ENCODE peak calls at places on chromosome 13, in nine cellular contexts. I is central memory CD8-positive, alpha-beta T cell; G is midbrain; Q is lower leg skin; D is T-helper 2 cell; J is stimulated activated CD8-positive, alpha-beta memory T cell treated with anti-CD3 and anti-CD28 coated beads, Interleukin-2, amount 100 ng/mL, for 1 hour; A is GM23338; N is effector memory CD4-positive, alpha-beta T cell; C is tibial nerve. B is an unnamed sample.

GRCh38 chr13:109783447-109783814 is 3.0 kb downstream of the IRS2 start:
- DNase-seq in D (no peak), J (no peak), A (peak; percentile 81), I (no peak), C (no peak), N (no peak), G (no peak), Q (peak; percentile 85), B (peak; percentile 73)

GRCh38 chr13:91348906-91349435 is 1.5 kb downstream of the MIR17HG start:
- DNase-seq in A (peak; percentile 84), G (peak; percentile 92), I (peak; percentile 80), D (peak; percentile 83), C (peak; percentile 95), Q (peak; percentile 98), N (peak; percentile 74), J (peak; percentile 83), B (peak; percentile 91)

GRCh38 chr13:20171364-20171763 is 10.5 kb upstream of the GJA3 start:
- DNase-seq in I (no peak), N (no peak), Q (no peak), A (no peak), J (no peak), G (no peak), C (no peak), D (no peak), B (no peak)

GRCh38 chr13:22162889-22163288 is 492.0 kb downstream of the FGF9 start:
- DNase-seq in C (no peak), N (no peak), G (no peak), D (no peak), A (no peak), I (no peak), Q (no peak), J (no peak), B (no peak)

GRCh38 chr13:22049384-22049783 is 378.5 kb downstream of the FGF9 start:
- DNase-seq in C (no peak), G (no peak), N (no peak), J (no peak), I (no peak), A (no peak), Q (no peak), D (no peak), B (no peak)

GRCh38 chr13:112467236-112467635 is 91.1 kb downstream of the SPACA7 start:
- DNase-seq in Q (no peak), I (no peak), D (no peak), N (no peak), J (no peak), A (no peak), C (no peak), G (no peak), B (peak; percentile 54)

GRCh38 chr13:112012004-112012704 is 54.8 kb upstream of the SOX1 start:
- DNase-seq in D (no peak), A (peak; percentile 13), N (no peak), C (no peak), G (no peak), I (no peak), J (no peak), Q (no peak), B (peak; percentile 74)

GRCh38 chr13:37109080-37109678 is 3.7 kb upstream of the CSNK1A1L start:
- DNase-seq in J (no peak), D (no peak), I (no peak), G (peak; percentile 72), A (peak; percentile 58), Q (no peak), C (no peak), N (no peak), B (no peak)

GRCh38 chr13:27712421-27712820 is 79.9 kb upstream of the GSX1 start:
- DNase-seq in C (no peak), Q (no peak), N (no peak), I (no peak), D (no peak), A (no peak), J (no peak), G (no peak), B (no peak)

GRCh38 chr13:112760931-112761330 is 71.1 kb downstream of the ATP11A start:
- DNase-seq in A (no peak), C (no peak), I (no peak), N (no peak), D (no peak), J (no peak), Q (no peak), G (no peak), B (no peak)

GRCh38 chr13:44801990-44802389 is 187.3 kb downstream of the NUFIP1 start:
- DNase-seq in Q (peak; percentile 25), C (no peak), N (no peak), J (no peak), I (no peak), D (no peak), G (no peak), A (no peak), B (no peak)

GRCh38 chr13:85798999-85799646 is at the start of gene SLITRK6:
- DNase-seq in J (no peak), A (peak; percentile 75), I (no peak), G (no peak), C (no peak), D (no peak), Q (no peak), N (no peak), B (peak; percentile 3)

GRCh38 chr13:113001251-113002140 is 32.5 kb downstream of the MCF2L start:
- DNase-seq in J (no peak), N (no peak), C (no peak), I (no peak), D (no peak), Q (no peak), G (peak; percentile 65), A (peak; percentile 36), B (no peak)

GRCh38 chr13:23469901-23470525 is 36.5 kb upstream of the SACS start:
- DNase-seq in I (no peak), D (no peak), C (no peak), A (peak; percentile 58), N (no peak), G (no peak), J (no peak), Q (no peak), B (peak; percentile 35)

GRCh38 chr13:32940601-32941000 is 75.6 kb upstream of the KL start:
- DNase-seq in C (no peak), A (no peak), J (no peak), N (no peak), G (peak; percentile 15), I (no peak), Q (no peak), D (no peak), B (no peak)

GRCh38 chr13:49100637-49101570 is 119.2 kb upstream of the MLNR start:
- DNase-seq in N (no peak), I (no peak), A (no peak), J (no peak), C (no peak), Q (no peak), D (no peak), G (no peak), B (no peak)

GRCh38 chr13:20534038-20534608 is 8.5 kb upstream of the CRYL1 start:
- DNase-seq in A (no peak), D (no peak), G (no peak), C (no peak), N (no peak), I (no peak), J (no peak), Q (no peak), B (no peak)

GRCh38 chr13:94595006-94595942 is 678 bp downstream of the TGDS start:
- DNase-seq in Q (no peak), C (no peak), J (no peak), I (no peak), A (peak; percentile 33), G (no peak), D (no peak), N (no peak), B (peak; percentile 36)

GRCh38 chr13:47474845-47475244 is 526.2 kb downstream of the SUCLA2 start:
- DNase-seq in J (no peak), N (no peak), Q (no peak), D (no peak), G (no peak), I (no peak), A (no peak), C (no peak), B (no peak)

GRCh38 chr13:71515639-71516038 is 351.4 kb downstream of the DACH1 start:
- DNase-seq in C (no peak), N (no peak), D (no peak), I (no peak), G (no peak), J (no peak), A (no peak), Q (no peak), B (no peak)

GRCh38 chr13:44783987-44784734 is 205.1 kb downstream of the NUFIP1 start:
- DNase-seq in N (no peak), J (no peak), G (no peak), D (no peak), Q (peak; percentile 3), I (no peak), A (no peak), C (no peak), B (no peak)

GRCh38 chr13:100596516-100596915 is 7.9 kb upstream of the GGACT start:
- DNase-seq in I (no peak), N (no peak), A (no peak), C (no peak), D (no peak), J (no peak), Q (no peak), G (no peak), B (no peak)

GRCh38 chr13:63012016-63012415 is 1596.4 kb upstream of the PCDH20 start:
- DNase-seq in C (no peak), J (no peak), D (no peak), Q (no peak), N (no peak), A (no peak), I (no peak), G (no peak), B (no peak)

GRCh38 chr13:89900104-89900760 is 1447.3 kb upstream of the MIR17HG start:
- DNase-seq in A (no peak), N (no peak), J (no peak), I (no peak), D (no peak), G (no peak), Q (no peak), C (no peak), B (no peak)

GRCh38 chr13:113152894-113153809 is 5.3 kb upstream of the PROZ start:
- DNase-seq in A (peak; percentile 73), G (no peak), I (no peak), C (peak; percentile 31), Q (peak; percentile 92), N (no peak), J (no peak), D (no peak), B (peak; percentile 83)

GRCh38 chr13:48709213-48709612 is 55.5 kb downstream of the CYSLTR2 start:
- DNase-seq in G (no peak), C (no peak), A (no peak), I (no peak), N (no peak), Q (no peak), J (no peak), D (no peak), B (no peak)

GRCh38 chr13:63351533-63351932 is 1935.9 kb upstream of the PCDH20 start:
- DNase-seq in C (no peak), A (no peak), N (no peak), I (no peak), Q (no peak), D (no peak), J (no peak), G (no peak), B (no peak)

GRCh38 chr13:40116008-40116407 is 460.5 kb downstream of the COG6 start:
- DNase-seq in C (no peak), J (no peak), Q (peak; percentile 91), I (no peak), A (peak; percentile 5), G (no peak), D (no peak), N (peak; percentile 23), B (no peak)

GRCh38 chr13:93862259-93862658 is 617.2 kb downstream of the DCT start:
- DNase-seq in J (no peak), G (no peak), N (no peak), A (no peak), Q (no peak), D (no peak), C (no peak), I (no peak), B (no peak)

GRCh38 chr13:99725644-99726043 is 224.4 kb downstream of the TM9SF2 start:
- DNase-seq in N (no peak), Q (no peak), G (no peak), I (no peak), A (no peak), J (no peak), D (no peak), C (no peak), B (no peak)

B was measured in H7.